ENCODE peak calls at places on chromosomes 2 and 18, in eight cellular contexts. X is gastrocnemius medialis; L is NCI-H2029; T is EL; U is CD8-positive, alpha-beta memory T cell; F is HT-29; Y is NCI-H1694; Q is fibroblast of the conjunctiva. H is an unnamed sample.

GRCh38 chr2:135175177-135175576 is 123.1 kb downstream of the RAB3GAP1 start:
- DNase-seq in X (no peak), L (peak; percentile 82), T (no peak), U (no peak), F (no peak), Y (no peak), Q (no peak), H (no peak)

GRCh38 chr18:13247506-13247905 is 28.9 kb downstream of the LDLRAD4 start:
- DNase-seq in X (no peak), L (no peak), T (no peak), U (no peak), F (no peak), Y (no peak), Q (no peak), H (no peak)

GRCh38 chr2:159971365-159972122 is 90.9 kb downstream of the PLA2R1 start:
- DNase-seq in X (no peak), L (no peak), T (no peak), U (no peak), F (no peak), Y (no peak), Q (no peak), H (no peak)

GRCh38 chr2:31253344-31254155 is 19.6 kb downstream of the EHD3 start:
- DNase-seq in X (no peak), L (no peak), T (no peak), U (no peak), F (peak; percentile 36), Y (no peak), Q (no peak), H (no peak)

GRCh38 chr2:67451086-67451832 is 54.1 kb downstream of the ETAA1 start:
- DNase-seq in X (no peak), L (peak; percentile 12), T (peak; percentile 79), U (no peak), F (peak; percentile 43), Y (no peak), Q (peak; percentile 9), H (no peak)

GRCh38 chr2:147641644-147642043 is 203.2 kb upstream of the ACVR2A start:
- DNase-seq in X (no peak), L (no peak), T (peak; percentile 41), U (no peak), F (no peak), Y (no peak), Q (no peak), H (no peak)

GRCh38 chr18:70047931-70048603 is 100.4 kb upstream of the CD226 start:
- DNase-seq in X (no peak), L (no peak), T (peak; percentile 46), U (no peak), F (no peak), Y (no peak), Q (peak; percentile 62), H (no peak)

GRCh38 chr2:207121784-207122183 is 44.0 kb downstream of the KLF7 start:
- DNase-seq in X (peak; percentile 19), L (no peak), T (peak; percentile 90), U (no peak), F (no peak), Y (no peak), Q (peak; percentile 69), H (no peak)

GRCh38 chr2:174124171-174124570 is 124.2 kb downstream of the OLA1 start:
- DNase-seq in X (no peak), L (no peak), T (no peak), U (no peak), F (no peak), Y (no peak), Q (no peak), H (no peak)

GRCh38 chr2:211251016-211251415 is 694.6 kb downstream of the CPS1 start:
- DNase-seq in X (no peak), L (no peak), T (no peak), U (no peak), F (no peak), Y (no peak), Q (no peak), H (no peak)

GRCh38 chr2:132797551-132797950 is 127.5 kb upstream of the LYPD1 start:
- DNase-seq in X (no peak), L (no peak), T (peak; percentile 86), U (no peak), F (no peak), Y (no peak), Q (no peak), H (no peak)

GRCh38 chr2:117271631-117272030 is 542.9 kb upstream of the DDX18 start:
- DNase-seq in X (no peak), L (no peak), T (no peak), U (no peak), F (no peak), Y (no peak), Q (no peak), H (no peak)

GRCh38 chr2:109255594-109255993 is 126.6 kb downstream of the SH3RF3 start:
- DNase-seq in X (no peak), L (no peak), T (no peak), U (no peak), F (no peak), Y (no peak), Q (no peak), H (no peak)

GRCh38 chr2:111225871-111226270 is 105.2 kb downstream of the BCL2L11 start:
- DNase-seq in X (no peak), L (no peak), T (no peak), U (no peak), F (no peak), Y (no peak), Q (no peak), H (no peak)

GRCh38 chr2:210557721-210558120 is 1.3 kb downstream of the CPS1 start:
- DNase-seq in X (no peak), L (no peak), T (no peak), U (no peak), F (no peak), Y (no peak), Q (no peak), H (no peak)

GRCh38 chr2:98408155-98408554 is 36.5 kb upstream of the INPP4A start:
- DNase-seq in X (no peak), L (no peak), T (no peak), U (no peak), F (no peak), Y (no peak), Q (no peak), H (no peak)

GRCh38 chr2:142180820-142181533 is 50.2 kb upstream of the LRP1B start:
- DNase-seq in X (no peak), L (no peak), T (peak; percentile 24), U (no peak), F (peak; percentile 21), Y (no peak), Q (no peak), H (peak; percentile 24)

GRCh38 chr18:79241755-79242154 is 154.0 kb upstream of the NFATC1 start:
- DNase-seq in X (no peak), L (no peak), T (no peak), U (no peak), F (no peak), Y (no peak), Q (no peak), H (no peak)

GRCh38 chr2:240852671-240853314 is 15.8 kb upstream of the AGXT start:
- DNase-seq in X (no peak), L (no peak), T (no peak), U (no peak), F (no peak), Y (no peak), Q (no peak), H (no peak)

GRCh38 chr18:65751145-65752085 is 603 bp downstream of the CDH7 start:
- DNase-seq in X (no peak), L (no peak), T (no peak), U (no peak), F (no peak), Y (no peak), Q (no peak), H (peak; percentile 69)

H was measured in DMS 273 treated with DMSO at 0.1 percent for 48 hours.